ENCODE peak calls at places on chromosomes 13 and 19, in six cellular contexts. P, Q, S, Z, N and M are unnamed samples.

GRCh38 chr13:99976502-99977115 is 5.0 kb upstream of the ZIC2 start:
- DNase-seq in P (no peak), Q (no peak), S (no peak), Z (no peak), N (no peak), M (no peak)

GRCh38 chr19:54517483-54517882 is 14.9 kb downstream of the LAIR2 start:
- DNase-seq in P (peak; percentile 51), Q (peak; percentile 52), S (peak; percentile 51), Z (no peak), N (no peak), M (peak; percentile 30)

GRCh38 chr13:83895994-83896580 is 13.8 kb upstream of the SLITRK1 start:
- DNase-seq in P (no peak), Q (no peak), S (no peak), Z (no peak), N (no peak), M (no peak)

GRCh38 chr19:741506-742131 is 9.3 kb upstream of the MISP start:
- DNase-seq in P (no peak), Q (no peak), S (peak; percentile 27), Z (no peak), N (no peak), M (no peak)

GRCh38 chr13:75621147-75621546 is 15.0 kb upstream of the LMO7 start:
- DNase-seq in P (no peak), Q (no peak), S (no peak), Z (no peak), N (no peak), M (peak; percentile 62)

GRCh38 chr19:7926021-7926726 is at the start of gene CTXN1:
- DNase-seq in P (peak; percentile 68), Q (peak; percentile 92), S (peak; percentile 76), Z (peak; percentile 91), N (no peak), M (peak; percentile 92)

GRCh38 chr19:50362656-50363424 is 2.6 kb downstream of the NAPSA start:
- DNase-seq in P (no peak), Q (no peak), S (no peak), Z (no peak), N (no peak), M (no peak)

GRCh38 chr13:48976677-48977625 is 1.2 kb downstream of the FNDC3A start:
- DNase-seq in P (no peak), Q (no peak), S (no peak), Z (no peak), N (no peak), M (no peak)

GRCh38 chr19:46719629-46720515 is 3.0 kb upstream of the PRKD2 start:
- DNase-seq in P (no peak), Q (no peak), S (no peak), Z (no peak), N (no peak), M (no peak)

GRCh38 chr13:107866666-107867623 is 348.4 kb downstream of the LIG4 start:
- DNase-seq in P (no peak), Q (peak; percentile 69), S (no peak), Z (peak; percentile 70), N (no peak), M (peak; percentile 63)

GRCh38 chr13:33158830-33159229 is 126.7 kb downstream of the STARD13 start:
- DNase-seq in P (no peak), Q (no peak), S (no peak), Z (no peak), N (no peak), M (no peak)

GRCh38 chr19:53908933-53909415 is at the start of gene CACNG7:
- DNase-seq in P (no peak), Q (peak; percentile 67), S (no peak), Z (peak; percentile 70), N (no peak), M (peak; percentile 36)

GRCh38 chr13:73465629-73465974 is 406.8 kb downstream of the KLF5 start:
- DNase-seq in P (no peak), Q (no peak), S (no peak), Z (no peak), N (no peak), M (peak; percentile 12)

GRCh38 chr19:49906879-49907564 is 10.3 kb upstream of the IL4I1 start:
- DNase-seq in P (no peak), Q (no peak), S (no peak), Z (no peak), N (no peak), M (no peak)

GRCh38 chr19:1816530-1817298 is 4.6 kb upstream of the ATP8B3 start:
- DNase-seq in P (no peak), Q (no peak), S (no peak), Z (peak; percentile 14), N (no peak), M (no peak)

GRCh38 chr19:13260883-13261653 is 110.9 kb downstream of the IER2 start:
- DNase-seq in P (no peak), Q (no peak), S (no peak), Z (no peak), N (peak; percentile 39), M (peak; percentile 90)

GRCh38 chr13:23159205-23159586 is 21.6 kb upstream of the SGCG start:
- DNase-seq in P (no peak), Q (peak; percentile 79), S (no peak), Z (peak; percentile 82), N (peak; percentile 13), M (peak; percentile 81)

GRCh38 chr19:41223431-41224234 is 4.6 kb downstream of the AXL start:
- DNase-seq in P (no peak), Q (peak; percentile 67), S (no peak), Z (no peak), N (peak; percentile 47), M (peak; percentile 87)

GRCh38 chr19:1567848-1568227 is 287 bp downstream of the MEX3D start:
- DNase-seq in P (no peak), Q (no peak), S (no peak), Z (peak; percentile 43), N (no peak), M (no peak)

GRCh38 chr13:111228262-111229144 is 91.9 kb upstream of the TEX29 start:
- DNase-seq in P (no peak), Q (no peak), S (no peak), Z (no peak), N (no peak), M (no peak)

GRCh38 chr13:101941095-101941777 is 460.6 kb downstream of the FGF14 start:
- DNase-seq in P (no peak), Q (no peak), S (no peak), Z (peak; percentile 31), N (no peak), M (peak; percentile 23)

GRCh38 chr13:75788494-75788991 is 152.4 kb downstream of the LMO7 start:
- DNase-seq in P (no peak), Q (no peak), S (no peak), Z (no peak), N (peak; percentile 67), M (peak; percentile 52)

GRCh38 chr19:47704024-47704423 is 9.2 kb upstream of the EHD2 start:
- DNase-seq in P (no peak), Q (no peak), S (no peak), Z (no peak), N (no peak), M (no peak)

GRCh38 chr19:38142176-38143035 is 81.6 kb downstream of the DPF1 start:
- DNase-seq in P (no peak), Q (peak; percentile 78), S (peak; percentile 30), Z (peak; percentile 80), N (peak; percentile 31), M (peak; percentile 81)

GRCh38 chr19:7787141-7787540 is 24.1 kb downstream of the CLEC4M start:
- DNase-seq in P (no peak), Q (no peak), S (no peak), Z (no peak), N (no peak), M (no peak)

GRCh38 chr19:1324792-1325567 is 39.3 kb downstream of the EFNA2 start:
- DNase-seq in P (no peak), Q (no peak), S (peak; percentile 21), Z (peak; percentile 84), N (peak; percentile 77), M (peak; percentile 89)

GRCh38 chr13:26880741-26881140 is 120.2 kb upstream of the GPR12 start:
- DNase-seq in P (no peak), Q (no peak), S (no peak), Z (no peak), N (no peak), M (peak; percentile 17)

GRCh38 chr19:2375341-2376121 is 15.5 kb downstream of the TMPRSS9 start:
- DNase-seq in P (no peak), Q (no peak), S (no peak), Z (no peak), N (no peak), M (no peak)

GRCh38 chr13:41054919-41055619 is 6.2 kb upstream of the WBP4 start:
- DNase-seq in P (no peak), Q (no peak), S (no peak), Z (no peak), N (no peak), M (no peak)

GRCh38 chr19:35044317-35045117 is 3.0 kb downstream of the HPN start:
- DNase-seq in P (peak; percentile 45), Q (peak; percentile 86), S (peak; percentile 65), Z (peak; percentile 81), N (no peak), M (peak; percentile 83)

GRCh38 chr13:23956106-23956505 is 58.8 kb upstream of the C1QTNF9B start:
- DNase-seq in P (no peak), Q (no peak), S (no peak), Z (no peak), N (no peak), M (peak; percentile 36)

GRCh38 chr13:99972190-99972731 is 694 bp upstream of the ZIC5 start:
- DNase-seq in P (peak; percentile 9), Q (peak; percentile 58), S (no peak), Z (no peak), N (no peak), M (no peak)

GRCh38 chr19:30167976-30168635 is 204.1 kb upstream of the ZNF536 start:
- DNase-seq in P (no peak), Q (peak; percentile 20), S (no peak), Z (no peak), N (no peak), M (no peak)

GRCh38 chr19:33804021-33804799 is 7.5 kb downstream of the KCTD15 start:
- DNase-seq in P (no peak), Q (no peak), S (no peak), Z (no peak), N (no peak), M (peak; percentile 52)

GRCh38 chr13:87999141-87999765 is 328.1 kb downstream of the SLITRK5 start:
- DNase-seq in P (no peak), Q (no peak), S (no peak), Z (no peak), N (peak; percentile 0), M (peak; percentile 43)

GRCh38 chr13:113483504-113484287 is 6.8 kb downstream of the DCUN1D2 start:
- DNase-seq in P (no peak), Q (no peak), S (no peak), Z (no peak), N (no peak), M (no peak)

GRCh38 chr19:14347999-14348889 is 33.0 kb upstream of the ADGRE5 start:
- DNase-seq in P (peak; percentile 55), Q (peak; percentile 86), S (peak; percentile 64), Z (peak; percentile 79), N (no peak), M (peak; percentile 92)

GRCh38 chr19:36106991-36107390 is 4.0 kb upstream of the OVOL3 start:
- DNase-seq in P (no peak), Q (no peak), S (no peak), Z (no peak), N (no peak), M (no peak)